ENCODE peak calls at places on chromosomes 2 and 18, in four cellular contexts. I is HCT116, G is lower lobe of right lung, T is astrocyte of the spinal cord. K is an unnamed sample.

GRCh38 chr18:38458673-38459072 is 893.1 kb upstream of the CELF4 start:
- DNase-seq in G (no peak), T (no peak), I (no peak), K (no peak)

GRCh38 chr2:126910637-126911036 is 11.9 kb downstream of the TEX51 start:
- DNase-seq in I (no peak), G (no peak), T (no peak), K (no peak)

GRCh38 chr2:238997684-238998083 is 149.8 kb downstream of the TWIST2 start:
- DNase-seq in T (no peak), G (no peak), I (no peak), K (no peak)

GRCh38 chr2:99403524-99403923 is 66.3 kb downstream of the EIF5B start:
- DNase-seq in G (no peak), T (no peak), I (no peak), K (no peak)

GRCh38 chr18:60739212-60739611 is 366.6 kb upstream of the MC4R start:
- DNase-seq in T (no peak), I (no peak), G (no peak), K (no peak)

GRCh38 chr2:98769784-98770183 is 38.9 kb upstream of the MGAT4A start:
- DNase-seq in I (no peak), G (no peak), T (no peak), K (no peak)

GRCh38 chr2:194769030-194769429 is 888.0 kb upstream of the SLC39A10 start:
- DNase-seq in T (no peak), G (no peak), I (no peak), K (no peak)

GRCh38 chr2:146031158-146031557 is 1511.2 kb upstream of the ZEB2 start:
- DNase-seq in G (no peak), T (no peak), I (no peak), K (no peak)

GRCh38 chr18:38923136-38923535 is 1357.5 kb upstream of the CELF4 start:
- DNase-seq in I (no peak), G (no peak), T (peak), K (no peak)

GRCh38 chr2:211306929-211307328 is 750.5 kb downstream of the CPS1 start:
- DNase-seq in T (no peak), G (no peak), I (no peak), K (no peak)

GRCh38 chr2:148796735-148797512 is 78.1 kb upstream of the KIF5C start:
- DNase-seq in I (no peak), G (no peak), T (no peak), K (no peak)

GRCh38 chr2:96025107-96025492 is 9.6 kb downstream of the GPAT2 start:
- DNase-seq in I (no peak), T (no peak), G (no peak), K (no peak)

GRCh38 chr2:43612944-43613343 is 17.1 kb upstream of the THADA start:
- DNase-seq in I (no peak), G (no peak), T (no peak), K (no peak)

GRCh38 chr2:229571243-229571642 is 143.1 kb downstream of the DNER start:
- DNase-seq in I (no peak), G (no peak), T (no peak), K (no peak)

GRCh38 chr2:108586631-108587030 is 52.4 kb downstream of the LIMS1 start:
- DNase-seq in G (no peak), T (no peak), I (no peak), K (no peak)

GRCh38 chr2:37414470-37414949 is 70.1 kb downstream of the QPCT start:
- DNase-seq in I (peak), G (no peak), T (peak), K (peak)

DNA sequence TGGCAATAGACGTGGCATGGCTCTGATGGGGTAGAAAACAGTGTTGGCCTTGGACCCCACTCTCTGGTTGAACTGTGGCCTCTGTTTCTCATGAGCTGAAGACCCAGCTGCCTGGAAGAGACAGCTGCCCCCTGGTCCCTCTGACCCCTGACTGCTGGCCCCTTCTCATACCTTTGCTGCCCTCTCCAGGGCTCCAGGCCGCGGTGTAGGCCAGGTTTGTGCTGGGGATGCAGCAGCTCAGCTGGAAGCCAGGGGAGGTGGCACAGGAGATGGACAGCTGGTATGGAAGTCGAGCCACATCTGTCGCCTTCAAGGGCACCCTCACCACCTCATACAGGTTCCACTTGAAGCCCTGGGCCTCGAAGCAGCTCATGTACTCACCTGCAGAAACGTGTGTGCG is 31.7 kb upstream of the SELENOI start:
- DNase-seq in G (no peak), I (no peak), T (no peak), K (no peak)
- TF ChIP-seq CTCF in G (no peak), I (no peak), T (no peak), K (no peak)

GRCh38 chr2:104701471-104701911 is 152.4 kb upstream of the POU3F3 start:
- DNase-seq in I (no peak), T (no peak), G (no peak), K (no peak)
- H3K4me3 ChIP-seq in I (no peak), T (no peak), G (no peak), K (no peak)

DNA sequence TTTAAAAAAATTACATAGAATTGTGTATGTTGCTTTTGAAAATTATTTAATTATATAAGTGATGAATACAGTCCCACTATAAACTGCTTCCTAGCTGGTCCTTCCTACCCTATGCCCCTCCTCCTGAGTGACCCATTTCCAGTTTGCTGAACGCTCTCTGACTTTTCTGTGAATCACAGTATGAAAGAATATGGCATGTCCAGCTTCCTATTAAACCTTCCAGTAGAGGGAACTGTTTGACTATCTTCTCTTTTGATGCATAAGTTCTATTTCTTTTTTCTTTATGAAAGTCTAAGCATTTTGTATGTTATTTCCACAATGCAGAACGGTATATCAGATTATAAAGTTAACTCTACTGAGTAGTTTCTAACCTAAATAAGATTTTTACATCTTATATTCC is 41.3 kb downstream of the PSMG2 start:
- DNase-seq in I (peak), T (peak), G (no peak), K (peak)
- TF ChIP-seq CTCF in I (peak), T (peak), G (peak), K (peak)

DNA sequence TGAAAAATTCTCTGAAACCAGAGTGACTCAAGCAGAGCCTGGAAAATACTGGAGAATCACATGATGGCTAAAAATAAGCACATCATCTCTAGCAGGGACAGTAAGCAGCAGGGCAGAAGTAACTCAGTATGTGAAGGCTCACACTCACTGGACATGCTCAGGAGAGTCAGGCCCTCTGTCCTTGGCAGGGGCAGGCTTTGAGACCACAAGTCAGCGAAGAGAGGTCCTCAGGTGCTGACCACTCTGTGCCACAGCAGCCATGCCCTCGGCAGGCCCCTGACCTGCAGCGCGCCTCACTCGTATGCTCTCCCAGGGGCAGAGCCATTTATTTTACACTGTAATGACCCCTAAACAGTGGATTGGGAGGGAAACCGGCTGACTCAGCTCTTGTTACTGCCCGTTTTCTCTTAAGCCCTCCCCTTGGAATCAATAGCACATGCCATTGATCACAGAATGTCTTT is 76.8 kb downstream of the MAPRE2 start:
- DNase-seq in I (no peak), T (peak), G (no peak), K (no peak)
- H3K4me3 ChIP-seq in I (no peak), T (no peak), G (no peak), K (no peak)

GRCh38 chr18:50194623-50195532 is at the start of gene MYO5B:
- DNase-seq in I (peak), G (peak), T (no peak), K (peak)
- TF ChIP-seq CTCF in I (no peak), G (peak), T (no peak), K (peak)

GRCh38 chr2:14999114-14999661 is 366.7 kb downstream of the LRATD1 start:
- DNase-seq in T (no peak), G (no peak), I (no peak), K (no peak)
- H3K4me3 ChIP-seq in T (no peak), G (no peak), I (no peak), K (no peak)

GRCh38 chr2:16508061-16508851 is 157.4 kb downstream of the CYRIA start:
- DNase-seq in G (peak), I (no peak), T (peak), K (no peak)
- TF ChIP-seq CTCF in G (peak), I (peak), T (peak), K (peak)

GRCh38 chr2:141957827-141958440 is 172.9 kb downstream of the LRP1B start:
- DNase-seq in T (no peak), I (no peak), G (no peak), K (no peak)

GRCh38 chr2:141959941-141960340 is 170.9 kb downstream of the LRP1B start:
- DNase-seq in T (no peak), I (no peak), G (no peak), K (no peak)

GRCh38 chr2:141957321-141957720 is 173.5 kb downstream of the LRP1B start:
- DNase-seq in I (no peak), G (no peak), T (no peak), K (no peak)

GRCh38 chr2:141959016-141959415 is 171.8 kb downstream of the LRP1B start:
- DNase-seq in G (no peak), T (no peak), I (no peak), K (no peak)
- H3K4me3 ChIP-seq in G (no peak), T (no peak), I (no peak), K (no peak)

DNA sequence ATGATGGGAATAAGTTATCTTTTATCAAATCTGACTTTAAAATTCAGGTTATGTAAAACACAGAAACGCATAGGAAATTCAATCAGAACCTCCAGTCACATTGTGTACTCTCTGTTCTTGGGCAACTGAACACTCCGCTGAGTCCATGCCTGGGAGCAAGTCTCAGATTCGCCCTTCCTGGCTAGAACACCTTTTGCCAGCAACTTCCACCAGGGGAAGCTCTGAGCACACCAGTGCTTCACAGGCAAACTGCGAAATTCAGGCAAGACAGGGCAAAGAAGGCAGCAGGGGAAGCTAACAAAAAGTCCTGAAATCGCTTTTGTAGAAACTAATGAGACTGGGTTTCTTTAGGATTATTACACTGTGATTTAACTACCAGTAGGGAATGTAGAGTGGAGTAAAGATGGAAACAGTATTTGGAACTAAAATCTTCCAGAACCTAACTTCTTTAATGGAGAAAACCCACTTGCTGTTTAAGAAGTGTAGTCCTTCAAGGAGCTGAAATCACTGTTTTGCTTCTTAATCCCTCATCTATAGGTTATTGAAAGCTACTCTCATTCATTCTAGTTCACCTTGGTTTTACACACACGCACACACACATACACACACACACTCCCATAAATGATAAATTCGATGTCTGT is 214.3 kb downstream of the TMEM182 start:
- DNase-seq in T (peak), I (peak), G (no peak), K (peak)
- TF ChIP-seq CTCF in T (peak), I (peak), G (no peak), K (peak)

DNA sequence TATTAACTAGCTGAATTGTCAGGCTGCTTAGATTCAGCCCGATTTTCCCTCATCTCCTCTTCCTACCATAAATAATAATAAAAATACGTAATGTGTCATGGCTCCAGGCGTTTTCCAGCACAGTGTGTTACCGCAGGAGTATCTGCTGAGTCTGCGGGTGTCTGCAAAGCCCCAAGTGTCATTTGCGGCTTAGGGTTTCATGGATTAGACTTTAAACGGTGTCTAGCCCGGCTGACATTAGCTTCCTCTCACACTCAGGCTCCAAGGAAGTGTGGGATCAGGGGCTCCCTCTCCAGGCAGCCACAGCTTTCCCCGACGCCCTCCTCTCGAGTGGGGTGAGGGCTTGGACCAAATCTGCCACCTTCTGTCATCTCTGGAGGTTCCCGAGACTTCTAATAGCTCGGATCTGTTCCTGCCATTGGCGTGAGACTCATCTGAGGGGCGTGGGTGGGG is 14.1 kb upstream of the HOXD1 start:
- DNase-seq in T (no peak), I (no peak), G (no peak), K (no peak)
- H3K4me3 ChIP-seq in T (peak), I (no peak), G (no peak), K (no peak)